ENCODE peak calls at places on chromosomes 12 and 14, in four cellular contexts. Q, D, O and E are unnamed samples.
A peak's percentile ranks its signal among the peaks of the same experiment; 100 is the strongest.

GRCh38 chr12:107351716-107352115 is 258.4 kb upstream of the CRY1 start:
- DNase-seq in Q (no peak), D (no peak), O (no peak), E (no peak)

GRCh38 chr14:36660736-36661505 is 739 bp upstream of the PAX9 start:
- DNase-seq in Q (no peak), D (no peak), O (no peak), E (no peak)

GRCh38 chr12:26126340-26127284 is 1.8 kb upstream of the BHLHE41 start:
- DNase-seq in Q (peak; percentile 85), D (no peak), O (peak; percentile 94), E (no peak)

GRCh38 chr12:93186131-93186530 is 191.6 kb upstream of the NUDT4 start:
- DNase-seq in Q (peak; percentile 72), D (no peak), O (no peak), E (no peak)

GRCh38 chr12:16611146-16611545 is 5.2 kb upstream of the LMO3 start:
- DNase-seq in Q (no peak), D (no peak), O (no peak), E (no peak)

GRCh38 chr12:19842116-19842515 is 402.8 kb downstream of the AEBP2 start:
- DNase-seq in Q (no peak), D (no peak), O (no peak), E (no peak)

GRCh38 chr12:32126720-32127119 is 20.1 kb downstream of the BICD1 start:
- DNase-seq in Q (peak; percentile 82), D (peak; percentile 72), O (no peak), E (peak; percentile 61)

GRCh38 chr12:53325539-53326061 is 4.2 kb upstream of the AAAS start:
- DNase-seq in Q (no peak), D (no peak), O (peak; percentile 70), E (no peak)

GRCh38 chr12:53171725-53172329 is 8.7 kb upstream of the ZNF740 start:
- DNase-seq in Q (no peak), D (no peak), O (no peak), E (no peak)

GRCh38 chr12:123111498-123112165 is 39.3 kb downstream of the PITPNM2 start:
- DNase-seq in Q (no peak), D (peak; percentile 69), O (no peak), E (no peak)

GRCh38 chr14:64541261-64541970 is 875 bp downstream of the HSPA2 start:
- DNase-seq in Q (peak; percentile 34), D (no peak), O (no peak), E (no peak)

GRCh38 chr12:113422030-113422900 is at the start of gene SDSL:
- DNase-seq in Q (peak; percentile 71), D (no peak), O (peak; percentile 64), E (peak; percentile 31)

DNA sequence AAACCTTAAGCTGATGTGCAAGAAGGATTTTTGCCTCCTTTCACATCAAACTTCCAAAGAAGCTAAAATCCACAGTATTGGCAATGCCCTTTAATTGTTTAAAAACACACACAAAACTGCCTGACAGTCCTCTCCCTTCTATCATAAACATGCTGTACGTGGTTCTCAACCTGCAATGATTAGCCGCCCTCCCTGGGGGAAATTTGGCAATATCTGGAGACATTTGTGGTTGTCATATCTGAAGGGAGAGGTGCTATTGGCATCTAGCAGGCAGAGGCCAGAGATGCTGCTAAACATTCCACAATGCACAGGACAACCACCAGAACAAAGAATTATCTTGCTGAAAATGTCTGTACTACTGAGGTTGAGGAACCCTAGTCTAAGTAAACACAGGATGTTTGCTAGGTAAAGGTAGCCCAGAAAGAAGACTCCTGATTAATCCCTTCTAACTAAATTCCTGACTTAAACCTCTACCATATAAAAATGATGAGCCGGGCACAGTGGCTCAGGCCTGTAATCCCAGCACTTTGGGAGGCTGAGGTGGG is 1.2 kb downstream of the ACOT6 start:
- DNase-seq in Q (no peak), D (no peak), O (no peak), E (no peak)
- H3K4me3 ChIP-seq in Q (no peak overlapping the region), D (no peak overlapping the region), O (peak overlapping the region; percentile 84), E (no peak overlapping the region)

GRCh38 chr12:126538888-126539287 is 1473.7 kb downstream of the AACS start:
- DNase-seq in Q (no peak), D (no peak), O (no peak), E (no peak)

GRCh38 chr12:126537961-126538530 is 1472.8 kb downstream of the AACS start:
- DNase-seq in Q (peak; percentile 23), D (peak; percentile 49), O (no peak), E (no peak)

DNA sequence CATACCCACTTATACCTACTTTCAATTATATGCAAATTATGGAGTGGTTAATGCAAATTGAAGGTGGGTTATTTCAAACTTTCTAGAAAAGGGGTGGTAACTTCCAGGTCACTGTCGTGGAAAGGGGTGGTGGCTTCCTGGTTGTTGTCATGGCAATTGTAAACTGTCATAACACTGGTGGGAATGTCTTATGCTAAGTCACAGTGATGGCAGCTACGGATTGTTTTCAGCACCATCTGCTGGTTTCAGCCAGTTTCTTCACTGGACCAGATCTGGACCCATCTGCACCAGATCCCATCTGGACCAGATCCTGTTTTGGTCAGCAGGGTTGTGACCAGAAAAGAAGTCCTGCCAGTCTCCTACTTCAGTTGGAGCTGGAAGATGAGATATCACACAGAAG is 1469.3 kb downstream of the AACS start:
- DNase-seq in Q (no peak), D (no peak), O (no peak), E (no peak)
- H3K4me3 ChIP-seq in Q (no peak overlapping the region), D (no peak overlapping the region), O (no peak overlapping the region), E (no peak overlapping the region)

GRCh38 chr14:24141030-24141880 is at the start of gene EMC9:
- DNase-seq in Q (peak; percentile 98), D (peak; percentile 99), O (peak; percentile 100), E (peak; percentile 98)
- H3K4me3 ChIP-seq in Q (peak within 1 kb of the TSS; percentile 93), D (peak within 1 kb of the TSS; percentile 75), O (peak within 1 kb of the TSS; percentile 96), E (peak within 1 kb of the TSS; percentile 96)

DNA sequence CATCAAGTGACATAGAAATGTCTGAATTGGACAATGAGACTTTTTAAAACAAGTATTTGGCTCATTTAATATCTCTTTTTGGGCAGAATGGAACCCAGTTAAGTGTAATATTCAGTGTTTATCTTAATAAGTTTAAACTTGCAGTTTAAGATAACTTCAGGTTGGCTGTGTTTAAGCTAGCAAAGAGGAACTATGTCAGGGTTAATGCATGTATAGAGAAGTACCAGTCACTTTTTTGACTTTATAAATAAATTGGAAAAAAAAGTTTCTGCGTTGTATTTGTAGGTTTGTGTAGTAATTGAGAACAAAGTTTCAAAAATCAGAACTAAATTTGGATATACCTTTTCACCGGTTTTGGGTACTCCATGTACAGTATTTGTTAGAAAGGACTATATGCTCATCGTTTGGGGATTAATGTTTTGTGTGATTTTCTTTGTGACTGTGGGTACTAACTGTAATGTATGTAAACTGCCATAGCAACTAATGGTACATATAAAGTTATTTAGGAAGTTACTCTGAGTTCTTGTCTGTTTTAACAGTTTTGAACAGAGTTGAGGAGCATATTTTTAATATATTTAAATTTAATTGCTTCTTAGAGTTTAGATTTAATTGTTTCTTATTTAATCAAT is 4.5 kb downstream of the HMGA2 start:
- DNase-seq in Q (no peak), D (no peak), O (no peak), E (no peak)
- H3K4me3 ChIP-seq in Q (no peak overlapping the region), D (no peak overlapping the region), O (peak overlapping the region; percentile 73), E (peak overlapping the region; percentile 94)

GRCh38 chr12:12349711-12350665 is at the start of gene MANSC1:
- DNase-seq in Q (peak; percentile 29), D (no peak), O (peak; percentile 81), E (no peak)

GRCh38 chr12:12356467-12356885 is 402 bp upstream of the BORCS5 start:
- DNase-seq in Q (no peak), D (no peak), O (no peak), E (no peak)

GRCh38 chr12:12353807-12354206 is 3.1 kb upstream of the BORCS5 start:
- DNase-seq in Q (no peak), D (no peak), O (no peak), E (no peak)

GRCh38 chr12:12353276-12353675 is 3.2 kb upstream of the MANSC1 start:
- DNase-seq in Q (no peak), D (no peak), O (no peak), E (no peak)

GRCh38 chr12:12350868-12351463 is 924 bp upstream of the MANSC1 start:
- DNase-seq in Q (no peak), D (no peak), O (peak; percentile 64), E (peak; percentile 73)
- H3K4me3 ChIP-seq in Q (no peak overlapping the region), D (no peak overlapping the region), O (peak overlapping the region; percentile 74), E (no peak overlapping the region)

GRCh38 chr14:88005978-88006851 is 1.3 kb downstream of the GPR65 start:
- DNase-seq in Q (peak; percentile 15), D (no peak), O (no peak), E (no peak)
- H3K4me3 ChIP-seq in Q (no peak overlapping the region), D (no peak overlapping the region), O (no peak overlapping the region), E (no peak overlapping the region)

GRCh38 chr12:68521321-68521839 is 89.3 kb upstream of the RAP1B start:
- DNase-seq in Q (peak; percentile 82), D (peak; percentile 65), O (no peak), E (peak; percentile 58)
- H3K4me3 ChIP-seq in Q (peak overlapping the region; percentile 14), D (no peak overlapping the region), O (no peak overlapping the region), E (no peak overlapping the region)

GRCh38 chr14:73606271-73606670 is 6.0 kb upstream of the ACOT6 start:
- DNase-seq in Q (no peak), D (no peak), O (no peak), E (no peak)
- H3K4me3 ChIP-seq in Q (no peak overlapping the region), D (no peak overlapping the region), O (no peak overlapping the region), E (no peak overlapping the region)

GRCh38 chr12:96516472-96517417 is 27.4 kb downstream of the CFAP54 start:
- DNase-seq in Q (peak; percentile 75), D (peak; percentile 69), O (peak; percentile 79), E (no peak)
- H3K4me3 ChIP-seq in Q (no peak overlapping the region), D (no peak overlapping the region), O (no peak overlapping the region), E (no peak overlapping the region)

DNA sequence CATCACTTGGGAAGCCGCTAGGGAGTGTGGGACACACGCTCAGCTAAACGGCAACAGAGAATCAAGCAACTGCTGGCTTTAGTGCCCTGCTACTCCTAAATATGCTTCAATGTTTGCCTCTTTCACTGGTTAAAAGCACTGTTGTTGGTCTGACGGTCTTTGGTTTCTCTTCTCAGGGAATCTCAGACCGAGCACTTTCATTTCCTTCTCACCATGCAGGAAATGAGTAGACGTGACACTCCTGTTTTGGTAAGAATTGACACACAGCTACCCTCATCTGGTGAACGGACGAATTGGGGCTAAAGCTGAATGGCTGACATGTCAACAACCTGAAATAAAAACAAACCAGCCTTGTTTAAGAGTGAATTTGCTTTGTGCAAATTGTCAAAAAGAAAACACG is 57.5 kb upstream of the PIWIL1 start:
- DNase-seq in Q (peak; percentile 3), D (no peak), O (no peak), E (no peak)
- H3K4me3 ChIP-seq in Q (peak overlapping the region; percentile 53), D (no peak overlapping the region), O (no peak overlapping the region), E (no peak overlapping the region)